ENCODE peak calls at places on chromosomes 5 and 9, in five cellular contexts. D is tibial artery, X is endodermal cell, L is HCT116, S is cardiac muscle cell. H is an unnamed sample.

GRCh38 chr9:133044125-133044524 is 13.3 kb downstream of the GTF3C5 start:
- DNase-seq in S (no peak), X (no peak), L (no peak), D (no peak), H (no peak)

GRCh38 chr9:100573655-100574260 is 4.1 kb upstream of the CAVIN4 start:
- DNase-seq in S (no peak), X (no peak), L (no peak), D (no peak), H (no peak)

GRCh38 chr9:122347348-122348287 is 23.2 kb upstream of the PTGS1 start:
- DNase-seq in S (peak), D (no peak), X (peak), L (no peak), H (no peak)

GRCh38 chr9:112112941-112113399 is 62.1 kb downstream of the SUSD1 start:
- DNase-seq in L (peak), X (peak), S (peak), D (no peak), H (peak)

GRCh38 chr5:124262443-124262842 is 484.0 kb downstream of the ZNF608 start:
- DNase-seq in D (no peak), S (peak), L (no peak), X (no peak), H (no peak)

GRCh38 chr5:16626696-16627264 is 10.0 kb upstream of the RETREG1 start:
- DNase-seq in L (no peak), X (no peak), D (no peak), S (peak), H (no peak)

GRCh38 chr9:15155826-15156225 is 151.2 kb downstream of the TTC39B start:
- DNase-seq in X (no peak), S (peak), D (peak), L (no peak), H (no peak)

GRCh38 chr5:179258922-179259730 is 86.1 kb downstream of the ADAMTS2 start:
- DNase-seq in L (no peak), X (peak), S (peak), D (no peak), H (no peak)

GRCh38 chr5:41842777-41843176 is 27.4 kb downstream of the OXCT1 start:
- DNase-seq in L (no peak), X (no peak), S (no peak), D (no peak), H (no peak)

GRCh38 chr5:33641722-33642505 is 201.1 kb downstream of the TARS1 start:
- DNase-seq in L (no peak), D (no peak), S (peak), X (no peak), H (no peak)

GRCh38 chr5:131996210-131997025 is 15.0 kb downstream of the ACSL6 start:
- DNase-seq in D (no peak), X (no peak), S (no peak), L (no peak), H (no peak)

GRCh38 chr5:139667001-139667729 is 19.0 kb downstream of the CXXC5 start:
- DNase-seq in S (no peak), X (no peak), D (no peak), L (no peak), H (no peak)

GRCh38 chr9:88852794-88853193 is 138.5 kb upstream of the S1PR3 start:
- DNase-seq in L (peak), S (peak), D (no peak), X (no peak), H (no peak)

GRCh38 chr5:15959560-15960164 is 219.9 kb downstream of the MARCHF11 start:
- DNase-seq in S (peak), D (no peak), X (no peak), L (no peak), H (no peak)

GRCh38 chr5:140547508-140548299 is at the start of gene EIF4EBP3:
- DNase-seq in L (peak), D (peak), X (peak), S (peak), H (peak)

GRCh38 chr5:99949969-99950524 is 585.1 kb upstream of the FAM174A start:
- DNase-seq in S (no peak), L (no peak), D (no peak), X (no peak), H (no peak)

GRCh38 chr5:56585973-56586740 is 229.2 kb upstream of the MAP3K1 start:
- DNase-seq in X (no peak), L (no peak), D (peak), S (peak), H (no peak)

GRCh38 chr5:102809033-102809432 is 53.9 kb downstream of the PAM start:
- DNase-seq in S (no peak), X (peak), L (no peak), D (no peak), H (no peak)

GRCh38 chr9:85521331-85522197 is 220.2 kb downstream of the AGTPBP1 start:
- DNase-seq in S (no peak), D (no peak), L (no peak), X (no peak), H (no peak)

GRCh38 chr9:4324513-4324912 is 24.6 kb upstream of the GLIS3 start:
- DNase-seq in L (no peak), D (no peak), S (peak), X (no peak), H (no peak)

GRCh38 chr5:143557061-143557818 is 153.8 kb upstream of the NR3C1 start:
- DNase-seq in X (no peak), L (no peak), S (peak), D (no peak), H (no peak)

GRCh38 chr9:34929506-34930102 is 28.5 kb upstream of the PHF24 start:
- DNase-seq in S (peak), L (peak), D (no peak), X (peak), H (peak)

GRCh38 chr9:134769084-134769455 is 111.5 kb upstream of the FCN2 start:
- DNase-seq in D (no peak), S (no peak), X (no peak), L (no peak), H (no peak)

GRCh38 chr5:132829742-132830435 is 558 bp downstream of the SHROOM1 start:
- DNase-seq in L (peak), S (peak), D (peak), X (peak), H (peak)

GRCh38 chr5:96489518-96489917 is 56.5 kb upstream of the PCSK1 start:
- DNase-seq in X (no peak), S (no peak), L (no peak), D (no peak), H (no peak)

GRCh38 chr9:73565833-73566465 is 414.3 kb downstream of the ANXA1 start:
- DNase-seq in L (no peak), S (peak), X (peak), D (no peak), H (peak)

GRCh38 chr5:73355083-73355482 is 93.5 kb downstream of the FOXD1 start:
- DNase-seq in S (no peak), X (no peak), L (no peak), D (no peak), H (no peak)

GRCh38 chr5:143110591-143110990 is 292.9 kb downstream of the NR3C1 start:
- DNase-seq in D (no peak), X (no peak), L (no peak), S (peak), H (no peak)

GRCh38 chr5:39100851-39101396 is 26.7 kb upstream of the RICTOR start:
- DNase-seq in L (no peak), D (no peak), X (no peak), S (peak), H (no peak)

GRCh38 chr5:74643160-74643562 is 2.6 kb upstream of the ENC1 start:
- DNase-seq in L (peak), S (peak), D (no peak), X (no peak), H (no peak)

GRCh38 chr5:43063731-43064171 is 23.6 kb upstream of the ANXA2R start:
- DNase-seq in S (peak), L (no peak), X (peak), D (no peak), H (no peak)

GRCh38 chr5:172839669-172840068 is 5.6 kb downstream of the ERGIC1 start:
- DNase-seq in S (no peak), L (no peak), X (no peak), D (no peak), H (no peak)

GRCh38 chr9:124001445-124001799 is 10.1 kb upstream of the LHX2 start:
- DNase-seq in L (no peak), X (no peak), D (no peak), S (no peak), H (no peak)

GRCh38 chr5:156934450-156935211 is 28.4 kb downstream of the TIMD4 start:
- DNase-seq in S (peak), D (no peak), L (peak), X (peak), H (peak)

GRCh38 chr9:117772960-117773359 is 68.8 kb downstream of the TLR4 start:
- DNase-seq in S (peak), L (no peak), X (no peak), D (no peak), H (peak)

GRCh38 chr9:99296375-99296951 is 74.4 kb downstream of the SEC61B start:
- DNase-seq in L (no peak), D (no peak), S (peak), X (no peak), H (peak)

GRCh38 chr9:92435263-92435662 is 11.0 kb upstream of the OMD start:
- DNase-seq in D (no peak), S (no peak), X (no peak), L (no peak), H (no peak)

GRCh38 chr9:127876026-127876763 is 1.3 kb downstream of the AK1 start:
- DNase-seq in X (peak), D (no peak), L (no peak), S (no peak), H (no peak)
- H3K27ac ChIP-seq in X (peak), D (peak), L (no peak), S (peak), H (peak)

DNA sequence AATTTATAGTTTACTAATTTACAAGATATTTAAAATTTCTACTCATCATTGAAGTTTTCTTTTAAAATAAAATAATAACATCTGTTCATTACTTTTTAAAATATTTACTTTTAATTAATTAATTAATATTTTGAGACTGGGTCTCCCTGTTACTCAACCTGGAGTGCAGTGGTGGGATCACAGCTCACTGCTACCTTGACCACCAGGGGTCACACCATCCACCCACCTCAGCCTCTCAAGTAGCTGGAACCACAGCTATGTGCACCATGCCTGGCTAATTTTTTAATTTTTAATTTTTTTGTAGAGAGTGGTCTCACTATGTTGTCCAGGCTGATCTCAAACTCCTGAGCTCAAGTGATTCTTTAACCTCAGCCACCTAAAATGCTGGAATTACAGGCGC is 1013.6 kb downstream of the CDH9 start:
- DNase-seq in D (no peak), L (no peak), S (no peak), X (peak), H (peak)
- TF ChIP-seq CTCF in D (no peak), L (no peak), S (no peak), X (peak), H (peak)

GRCh38 chr5:81808106-81808505 is 57.2 kb upstream of the SSBP2 start:
- DNase-seq in D (no peak), X (no peak), L (no peak), S (no peak), H (no peak)
- H3K27ac ChIP-seq in D (no peak), X (no peak), L (no peak), S (no peak), H (no peak)

GRCh38 chr5:122300374-122300773 is 11.7 kb upstream of the SNCAIP start:
- DNase-seq in L (no peak), D (no peak), S (no peak), X (no peak), H (no peak)
- TF ChIP-seq CTCF in L (no peak), D (no peak), S (no peak), X (no peak), H (no peak)

GRCh38 chr5:149586708-149587318 is 5.5 kb downstream of the ARHGEF37 start:
- DNase-seq in X (no peak), L (no peak), D (no peak), S (no peak), H (no peak)

GRCh38 chr5:149588947-149589346 is 7.6 kb downstream of the ARHGEF37 start:
- DNase-seq in L (no peak), X (no peak), D (no peak), S (no peak), H (no peak)

GRCh38 chr5:149583394-149583793 is 2.1 kb downstream of the ARHGEF37 start:
- DNase-seq in L (no peak), D (peak), S (peak), X (no peak), H (no peak)

GRCh38 chr5:149584106-149584505 is 2.8 kb downstream of the ARHGEF37 start:
- DNase-seq in S (no peak), D (no peak), L (no peak), X (no peak), H (no peak)

DNA sequence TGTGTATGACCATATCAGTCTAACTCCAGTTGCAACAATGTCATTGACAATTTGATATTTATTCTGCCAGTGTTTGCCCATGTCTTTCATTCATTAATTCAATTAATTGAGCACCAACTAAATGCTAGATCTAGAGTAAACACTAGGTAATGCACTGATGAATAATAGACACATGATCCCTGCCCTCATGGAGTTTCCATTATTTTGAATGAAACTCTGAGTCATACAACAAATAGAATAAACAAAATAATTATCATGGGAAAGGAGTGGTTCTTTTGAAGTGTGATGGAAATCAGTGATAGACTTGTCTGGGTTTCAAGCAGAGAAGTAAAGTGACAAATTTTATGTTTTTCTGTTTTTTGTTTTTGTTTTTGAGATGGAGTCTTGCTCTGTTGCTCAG is 4.6 kb downstream of the ARHGEF37 start:
- DNase-seq in S (no peak), X (no peak), L (no peak), D (no peak), H (no peak)
- H3K27ac ChIP-seq in S (no peak), X (no peak), L (no peak), D (no peak), H (no peak)

GRCh38 chr9:38706493-38706892 is 13.4 kb downstream of the FAM240B start:
- DNase-seq in S (no peak), L (no peak), X (no peak), D (no peak), H (no peak)

GRCh38 chr9:38705917-38706316 is 14.0 kb downstream of the FAM240B start:
- DNase-seq in X (no peak), D (no peak), S (no peak), L (no peak), H (no peak)

GRCh38 chr9:38713426-38713825 is 6.5 kb downstream of the FAM240B start:
- DNase-seq in D (no peak), L (no peak), X (no peak), S (peak), H (no peak)

GRCh38 chr9:38708759-38709158 is 11.2 kb downstream of the FAM240B start:
- DNase-seq in D (no peak), L (no peak), S (peak), X (no peak), H (no peak)

GRCh38 chr9:38707885-38708640 is 11.9 kb downstream of the FAM240B start:
- DNase-seq in L (no peak), X (peak), S (no peak), D (no peak), H (peak)
- TF ChIP-seq CTCF in L (peak), X (peak), S (peak), D (no peak), H (peak)

GRCh38 chr9:70921126-70921525 is 200.3 kb downstream of the TRPM3 start:
- DNase-seq in X (no peak), D (no peak), L (no peak), S (peak), H (no peak)
- H3K27ac ChIP-seq in X (peak), D (no peak), L (no peak), S (peak), H (no peak)

GRCh38 chr9:137198748-137199276 is 1.7 kb downstream of the TPRN start:
- DNase-seq in L (no peak), X (no peak), D (no peak), S (no peak), H (no peak)
- TF ChIP-seq CTCF in L (no peak), X (no peak), D (no peak), S (no peak), H (no peak)